ENCODE peak calls at places on chromosome 3, in five cellular contexts. One of them, this sample, is unnamed.

GRCh38 chr3:71393093-71393492 is 190.4 kb downstream of the FOXP1 start:
- DNase-seq in fibroblast of mammary gland: no peak
- DNase-seq in iPS-NIHi11: no peak
- DNase-seq in NCI-H2029: no peak
- DNase-seq in stimulated activated CD4-positive, alpha-beta T cell treated with anti-CD3 and anti-CD28 coated beads, Interleukin-1b, Interleukin-23, amount 100 ng/mL, for 4 hours: no peak
- DNase-seq in this sample: peak

GRCh38 chr3:173945801-173946200 is 548.3 kb downstream of the NLGN1 start:
- DNase-seq in stimulated activated CD4-positive, alpha-beta T cell treated with anti-CD3 and anti-CD28 coated beads, Interleukin-1b, Interleukin-23, amount 100 ng/mL, for 4 hours: no peak
- DNase-seq in fibroblast of mammary gland: no peak
- DNase-seq in iPS-NIHi11: no peak
- DNase-seq in NCI-H2029: no peak
- DNase-seq in this sample: no peak

GRCh38 chr3:12049675-12050074 is 45.5 kb downstream of the SYN2 start:
- DNase-seq in iPS-NIHi11: peak
- DNase-seq in NCI-H2029: no peak
- DNase-seq in fibroblast of mammary gland: peak
- DNase-seq in stimulated activated CD4-positive, alpha-beta T cell treated with anti-CD3 and anti-CD28 coated beads, Interleukin-1b, Interleukin-23, amount 100 ng/mL, for 4 hours: no peak
- DNase-seq in this sample: peak

GRCh38 chr3:58824285-58824684 is 157.7 kb upstream of the FAM3D start:
- DNase-seq in stimulated activated CD4-positive, alpha-beta T cell treated with anti-CD3 and anti-CD28 coated beads, Interleukin-1b, Interleukin-23, amount 100 ng/mL, for 4 hours: no peak
- DNase-seq in fibroblast of mammary gland: peak
- DNase-seq in iPS-NIHi11: peak
- DNase-seq in NCI-H2029: no peak
- DNase-seq in this sample: peak

GRCh38 chr3:128496019-128496601 is 3.1 kb upstream of the GATA2 start:
- DNase-seq in stimulated activated CD4-positive, alpha-beta T cell treated with anti-CD3 and anti-CD28 coated beads, Interleukin-1b, Interleukin-23, amount 100 ng/mL, for 4 hours: no peak
- DNase-seq in fibroblast of mammary gland: no peak
- DNase-seq in NCI-H2029: no peak
- DNase-seq in iPS-NIHi11: no peak
- DNase-seq in this sample: no peak

GRCh38 chr3:41711656-41712055 is 250.2 kb downstream of the ULK4 start:
- DNase-seq in NCI-H2029: no peak
- DNase-seq in iPS-NIHi11: no peak
- DNase-seq in fibroblast of mammary gland: peak
- DNase-seq in stimulated activated CD4-positive, alpha-beta T cell treated with anti-CD3 and anti-CD28 coated beads, Interleukin-1b, Interleukin-23, amount 100 ng/mL, for 4 hours: no peak
- DNase-seq in this sample: peak

GRCh38 chr3:150739877-150740645 is 22.9 kb downstream of the SIAH2 start:
- DNase-seq in NCI-H2029: no peak
- DNase-seq in fibroblast of mammary gland: no peak
- DNase-seq in iPS-NIHi11: no peak
- DNase-seq in stimulated activated CD4-positive, alpha-beta T cell treated with anti-CD3 and anti-CD28 coated beads, Interleukin-1b, Interleukin-23, amount 100 ng/mL, for 4 hours: no peak
- DNase-seq in this sample: no peak

GRCh38 chr3:51045006-51045405 is 340.1 kb upstream of the MANF start:
- DNase-seq in stimulated activated CD4-positive, alpha-beta T cell treated with anti-CD3 and anti-CD28 coated beads, Interleukin-1b, Interleukin-23, amount 100 ng/mL, for 4 hours: no peak
- DNase-seq in iPS-NIHi11: no peak
- DNase-seq in NCI-H2029: no peak
- DNase-seq in fibroblast of mammary gland: no peak
- DNase-seq in this sample: no peak

GRCh38 chr3:185207931-185208746 is 45.7 kb downstream of the EHHADH start:
- DNase-seq in stimulated activated CD4-positive, alpha-beta T cell treated with anti-CD3 and anti-CD28 coated beads, Interleukin-1b, Interleukin-23, amount 100 ng/mL, for 4 hours: no peak
- DNase-seq in iPS-NIHi11: no peak
- DNase-seq in fibroblast of mammary gland: peak
- DNase-seq in NCI-H2029: no peak
- DNase-seq in this sample: peak

GRCh38 chr3:146655333-146655996 is 50.3 kb upstream of the PLSCR5 start:
- DNase-seq in iPS-NIHi11: no peak
- DNase-seq in fibroblast of mammary gland: no peak
- DNase-seq in NCI-H2029: no peak
- DNase-seq in stimulated activated CD4-positive, alpha-beta T cell treated with anti-CD3 and anti-CD28 coated beads, Interleukin-1b, Interleukin-23, amount 100 ng/mL, for 4 hours: no peak
- DNase-seq in this sample: no peak

GRCh38 chr3:198071602-198072285 is 111.7 kb downstream of the LMLN start:
- DNase-seq in iPS-NIHi11: peak
- DNase-seq in stimulated activated CD4-positive, alpha-beta T cell treated with anti-CD3 and anti-CD28 coated beads, Interleukin-1b, Interleukin-23, amount 100 ng/mL, for 4 hours: peak
- DNase-seq in NCI-H2029: no peak
- DNase-seq in fibroblast of mammary gland: peak
- DNase-seq in this sample: peak

GRCh38 chr3:4729061-4729973 is 236.2 kb downstream of the ITPR1 start:
- DNase-seq in fibroblast of mammary gland: no peak
- DNase-seq in NCI-H2029: peak
- DNase-seq in stimulated activated CD4-positive, alpha-beta T cell treated with anti-CD3 and anti-CD28 coated beads, Interleukin-1b, Interleukin-23, amount 100 ng/mL, for 4 hours: no peak
- DNase-seq in iPS-NIHi11: no peak
- DNase-seq in this sample: no peak

GRCh38 chr3:177597325-177598109 is 400.2 kb upstream of the TBL1XR1 start:
- DNase-seq in NCI-H2029: peak
- DNase-seq in iPS-NIHi11: no peak
- DNase-seq in stimulated activated CD4-positive, alpha-beta T cell treated with anti-CD3 and anti-CD28 coated beads, Interleukin-1b, Interleukin-23, amount 100 ng/mL, for 4 hours: no peak
- DNase-seq in fibroblast of mammary gland: peak
- DNase-seq in this sample: peak

GRCh38 chr3:34108976-34109375 is 310.5 kb downstream of the PDCD6IP start:
- DNase-seq in fibroblast of mammary gland: no peak
- DNase-seq in NCI-H2029: no peak
- DNase-seq in stimulated activated CD4-positive, alpha-beta T cell treated with anti-CD3 and anti-CD28 coated beads, Interleukin-1b, Interleukin-23, amount 100 ng/mL, for 4 hours: no peak
- DNase-seq in iPS-NIHi11: no peak
- DNase-seq in this sample: no peak

GRCh38 chr3:197487911-197488391 is 67.8 kb downstream of the BDH1 start:
- DNase-seq in fibroblast of mammary gland: peak
- DNase-seq in iPS-NIHi11: no peak
- DNase-seq in stimulated activated CD4-positive, alpha-beta T cell treated with anti-CD3 and anti-CD28 coated beads, Interleukin-1b, Interleukin-23, amount 100 ng/mL, for 4 hours: no peak
- DNase-seq in NCI-H2029: peak
- DNase-seq in this sample: peak

GRCh38 chr3:108420926-108421325 is 89.5 kb downstream of the MYH15 start:
- DNase-seq in iPS-NIHi11: no peak
- DNase-seq in fibroblast of mammary gland: peak
- DNase-seq in NCI-H2029: no peak
- DNase-seq in stimulated activated CD4-positive, alpha-beta T cell treated with anti-CD3 and anti-CD28 coated beads, Interleukin-1b, Interleukin-23, amount 100 ng/mL, for 4 hours: no peak
- DNase-seq in this sample: peak

GRCh38 chr3:132417695-132418520 is 606 bp downstream of the DNAJC13 start:
- DNase-seq in iPS-NIHi11: peak
- DNase-seq in NCI-H2029: peak
- DNase-seq in stimulated activated CD4-positive, alpha-beta T cell treated with anti-CD3 and anti-CD28 coated beads, Interleukin-1b, Interleukin-23, amount 100 ng/mL, for 4 hours: no peak
- DNase-seq in fibroblast of mammary gland: peak
- DNase-seq in this sample: peak

GRCh38 chr3:120349819-120350125 is 618 bp upstream of the LRRC58 start:
- DNase-seq in iPS-NIHi11: no peak
- DNase-seq in NCI-H2029: no peak
- DNase-seq in stimulated activated CD4-positive, alpha-beta T cell treated with anti-CD3 and anti-CD28 coated beads, Interleukin-1b, Interleukin-23, amount 100 ng/mL, for 4 hours: no peak
- DNase-seq in fibroblast of mammary gland: no peak
- DNase-seq in this sample: no peak

GRCh38 chr3:127141921-127142730 is 50.8 kb upstream of the PRR23E start:
- DNase-seq in NCI-H2029: peak
- DNase-seq in stimulated activated CD4-positive, alpha-beta T cell treated with anti-CD3 and anti-CD28 coated beads, Interleukin-1b, Interleukin-23, amount 100 ng/mL, for 4 hours: no peak
- DNase-seq in iPS-NIHi11: no peak
- DNase-seq in fibroblast of mammary gland: no peak
- DNase-seq in this sample: no peak

GRCh38 chr3:52254608-52255007 is 9.0 kb downstream of the PPM1M start:
- DNase-seq in iPS-NIHi11: no peak
- DNase-seq in fibroblast of mammary gland: no peak
- DNase-seq in NCI-H2029: no peak
- DNase-seq in stimulated activated CD4-positive, alpha-beta T cell treated with anti-CD3 and anti-CD28 coated beads, Interleukin-1b, Interleukin-23, amount 100 ng/mL, for 4 hours: no peak
- DNase-seq in this sample: no peak

GRCh38 chr3:116348216-116348615 is 97.1 kb downstream of the LSAMP start:
- DNase-seq in fibroblast of mammary gland: no peak
- DNase-seq in stimulated activated CD4-positive, alpha-beta T cell treated with anti-CD3 and anti-CD28 coated beads, Interleukin-1b, Interleukin-23, amount 100 ng/mL, for 4 hours: no peak
- DNase-seq in iPS-NIHi11: no peak
- DNase-seq in NCI-H2029: no peak
- DNase-seq in this sample: no peak

GRCh38 chr3:108662141-108662738 is 72.7 kb downstream of the DZIP3 start:
- DNase-seq in NCI-H2029: peak
- DNase-seq in iPS-NIHi11: peak
- DNase-seq in stimulated activated CD4-positive, alpha-beta T cell treated with anti-CD3 and anti-CD28 coated beads, Interleukin-1b, Interleukin-23, amount 100 ng/mL, for 4 hours: peak
- DNase-seq in fibroblast of mammary gland: peak
- DNase-seq in this sample: peak

GRCh38 chr3:18780941-18781340 is 355.8 kb upstream of the SATB1 start:
- DNase-seq in fibroblast of mammary gland: no peak
- DNase-seq in stimulated activated CD4-positive, alpha-beta T cell treated with anti-CD3 and anti-CD28 coated beads, Interleukin-1b, Interleukin-23, amount 100 ng/mL, for 4 hours: no peak
- DNase-seq in iPS-NIHi11: no peak
- DNase-seq in NCI-H2029: no peak
- DNase-seq in this sample: no peak

GRCh38 chr3:78645628-78646310 is 1122.0 kb downstream of the ROBO1 start:
- DNase-seq in iPS-NIHi11: peak
- DNase-seq in stimulated activated CD4-positive, alpha-beta T cell treated with anti-CD3 and anti-CD28 coated beads, Interleukin-1b, Interleukin-23, amount 100 ng/mL, for 4 hours: no peak
- DNase-seq in fibroblast of mammary gland: peak
- DNase-seq in NCI-H2029: no peak
- DNase-seq in this sample: peak

GRCh38 chr3:133915685-133916639 is 20.3 kb upstream of the RAB6B start:
- DNase-seq in NCI-H2029: no peak
- DNase-seq in stimulated activated CD4-positive, alpha-beta T cell treated with anti-CD3 and anti-CD28 coated beads, Interleukin-1b, Interleukin-23, amount 100 ng/mL, for 4 hours: no peak
- DNase-seq in fibroblast of mammary gland: no peak
- DNase-seq in iPS-NIHi11: peak
- DNase-seq in this sample: no peak

GRCh38 chr3:126159476-126159875 is 20.9 kb downstream of the ALDH1L1 start:
- DNase-seq in iPS-NIHi11: no peak
- DNase-seq in NCI-H2029: no peak
- DNase-seq in fibroblast of mammary gland: no peak
- DNase-seq in stimulated activated CD4-positive, alpha-beta T cell treated with anti-CD3 and anti-CD28 coated beads, Interleukin-1b, Interleukin-23, amount 100 ng/mL, for 4 hours: no peak
- DNase-seq in this sample: no peak

GRCh38 chr3:45552031-45552772 is 42.3 kb upstream of the LIMD1 start:
- DNase-seq in fibroblast of mammary gland: peak
- DNase-seq in NCI-H2029: no peak
- DNase-seq in iPS-NIHi11: no peak
- DNase-seq in stimulated activated CD4-positive, alpha-beta T cell treated with anti-CD3 and anti-CD28 coated beads, Interleukin-1b, Interleukin-23, amount 100 ng/mL, for 4 hours: no peak
- DNase-seq in this sample: no peak